ENCODE peak calls at places on chromosomes 11 and 22, in ten cellular contexts. I is AG04450; A is fibroblast of villous mesenchyme; W is Jurkat, Clone E6-1; V is spleen; J is A549; M is lower lobe of right lung; B is colonic mucosa; S is lower leg skin; X is stomach. R is an unnamed sample.

GRCh38 chr11:33899383-33900037 is 7.6 kb upstream of the LMO2 start:
- DNase-seq in I (peak; percentile 7), A (peak; percentile 33), W (no peak), V (no peak), J (peak; percentile 53), M (peak; percentile 55), B (peak; percentile 64), S (peak; percentile 89), X (peak; percentile 50), R (no peak)

GRCh38 chr11:13984616-13985474 is 22.3 kb downstream of the SPON1 start:
- DNase-seq in I (peak; percentile 81), A (peak; percentile 94), W (no peak), V (no peak), J (no peak), M (no peak), B (no peak), S (no peak), X (no peak), R (peak; percentile 65)

GRCh38 chr11:133164986-133165385 is 367.3 kb downstream of the OPCML start:
- DNase-seq in I (no peak), A (no peak), W (no peak), V (no peak), J (no peak), M (no peak), B (no peak), S (no peak), X (no peak), R (no peak)

GRCh38 chr22:19942071-19942885 is 660 bp upstream of the TXNRD2 start:
- DNase-seq in I (no peak), A (peak; percentile 69), W (no peak), V (no peak), J (peak; percentile 18), M (peak; percentile 67), B (no peak), S (no peak), X (no peak), R (no peak)

GRCh38 chr22:33487041-33487716 is 429.0 kb upstream of the SYN3 start:
- DNase-seq in I (no peak), A (no peak), W (no peak), V (no peak), J (no peak), M (no peak), B (no peak), S (no peak), X (no peak), R (no peak)

GRCh38 chr11:15146271-15147003 is 31.7 kb downstream of the INSC start:
- DNase-seq in I (no peak), A (no peak), W (no peak), V (no peak), J (no peak), M (no peak), B (no peak), S (no peak), X (no peak), R (no peak)

GRCh38 chr11:31419669-31420068 is 50.0 kb downstream of the DNAJC24 start:
- DNase-seq in I (no peak), A (no peak), W (no peak), V (no peak), J (no peak), M (no peak), B (no peak), S (no peak), X (no peak), R (no peak)

GRCh38 chr22:22037229-22037628 is 54.6 kb upstream of the TOP3B start:
- DNase-seq in I (no peak), A (no peak), W (no peak), V (no peak), J (no peak), M (no peak), B (no peak), S (no peak), X (no peak), R (no peak)

GRCh38 chr11:95182397-95182796 is 48.6 kb downstream of the SESN3 start:
- DNase-seq in I (no peak), A (no peak), W (no peak), V (no peak), J (no peak), M (no peak), B (no peak), S (no peak), X (no peak), R (no peak)

GRCh38 chr11:74684661-74685060 is 46.6 kb downstream of the CHRDL2 start:
- DNase-seq in I (no peak), A (no peak), W (no peak), V (peak; percentile 14), J (no peak), M (peak; percentile 6), B (no peak), S (no peak), X (no peak), R (no peak)

GRCh38 chr11:130177782-130178181 is 18.2 kb downstream of the ST14 start:
- DNase-seq in I (no peak), A (no peak), W (no peak), V (no peak), J (no peak), M (no peak), B (no peak), S (no peak), X (no peak), R (no peak)

GRCh38 chr11:123195182-123196059 is at the start of gene CLMP:
- DNase-seq in I (no peak), A (peak; percentile 89), W (no peak), V (no peak), J (peak; percentile 35), M (no peak), B (peak; percentile 41), S (no peak), X (no peak), R (no peak)

GRCh38 chr22:44522526-44523170 is 24.6 kb upstream of the RTL6 start:
- DNase-seq in I (no peak), A (no peak), W (no peak), V (no peak), J (no peak), M (no peak), B (no peak), S (no peak), X (no peak), R (no peak)

GRCh38 chr11:125062931-125063428 is at the start of gene SLC37A2:
- DNase-seq in I (no peak), A (peak; percentile 68), W (no peak), V (peak; percentile 93), J (peak; percentile 44), M (peak; percentile 84), B (peak; percentile 40), S (no peak), X (peak; percentile 73), R (peak; percentile 4)

GRCh38 chr11:44877908-44878459 is 72.7 kb downstream of the TP53I11 start:
- DNase-seq in I (no peak), A (no peak), W (no peak), V (no peak), J (no peak), M (no peak), B (no peak), S (no peak), X (no peak), R (no peak)

DNA sequence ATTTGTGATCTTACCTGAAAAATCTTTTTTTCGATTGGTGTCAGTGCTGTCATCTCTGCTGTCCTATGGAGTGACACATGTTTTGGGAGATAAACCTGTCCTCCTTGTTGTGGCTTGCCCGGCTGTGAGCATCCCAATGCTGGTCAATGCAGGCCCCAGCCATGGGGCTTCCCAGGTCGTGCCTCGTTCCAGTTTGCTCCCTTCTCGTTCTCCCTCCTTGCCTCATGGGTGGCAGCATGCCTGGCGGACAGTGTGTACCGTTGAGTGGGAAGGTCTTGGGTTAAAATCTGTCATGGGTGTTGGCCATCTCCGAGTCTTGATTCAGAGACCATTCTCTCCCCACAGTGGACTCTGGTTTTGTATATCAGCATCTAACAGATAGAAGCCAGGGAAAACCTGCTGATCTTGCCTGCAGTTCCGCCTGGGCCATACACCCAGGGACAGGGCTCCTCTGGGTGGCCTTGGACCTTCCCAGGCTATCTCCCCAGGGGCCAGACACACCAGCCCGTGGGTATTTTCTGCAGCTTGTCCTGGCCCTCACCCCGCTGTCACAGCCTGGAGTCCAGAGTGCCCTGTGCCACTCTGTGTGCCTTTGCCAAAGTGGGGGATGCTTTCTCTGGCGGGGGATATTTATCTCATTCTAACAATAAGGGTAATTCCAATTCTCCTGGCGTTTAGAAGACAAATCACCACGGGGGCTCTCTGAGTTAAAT is 208.1 kb downstream of the TBC1D22A start:
- DNase-seq in I (no peak), A (no peak), W (no peak), V (no peak), J (no peak), M (no peak), B (no peak), S (no peak), X (no peak), R (no peak)
- H3K4me3 ChIP-seq in I (no peak overlapping the region), A (no peak overlapping the region), W (no peak overlapping the region), V (no peak overlapping the region), J (no peak overlapping the region), M (no peak overlapping the region), B (no peak overlapping the region), S (no peak overlapping the region), X (no peak overlapping the region), R (no peak overlapping the region)

GRCh38 chr22:50059881-50060262 is 1.8 kb upstream of the TTLL8 start:
- DNase-seq in I (no peak), A (no peak), W (no peak), V (no peak), J (no peak), M (no peak), B (no peak), S (no peak), X (no peak), R (no peak)
- H3K4me3 ChIP-seq in I (no peak overlapping the region), A (no peak overlapping the region), W (no peak overlapping the region), V (no peak overlapping the region), J (no peak overlapping the region), M (no peak overlapping the region), B (no peak overlapping the region), S (no peak overlapping the region), X (no peak overlapping the region), R (no peak overlapping the region)

DNA sequence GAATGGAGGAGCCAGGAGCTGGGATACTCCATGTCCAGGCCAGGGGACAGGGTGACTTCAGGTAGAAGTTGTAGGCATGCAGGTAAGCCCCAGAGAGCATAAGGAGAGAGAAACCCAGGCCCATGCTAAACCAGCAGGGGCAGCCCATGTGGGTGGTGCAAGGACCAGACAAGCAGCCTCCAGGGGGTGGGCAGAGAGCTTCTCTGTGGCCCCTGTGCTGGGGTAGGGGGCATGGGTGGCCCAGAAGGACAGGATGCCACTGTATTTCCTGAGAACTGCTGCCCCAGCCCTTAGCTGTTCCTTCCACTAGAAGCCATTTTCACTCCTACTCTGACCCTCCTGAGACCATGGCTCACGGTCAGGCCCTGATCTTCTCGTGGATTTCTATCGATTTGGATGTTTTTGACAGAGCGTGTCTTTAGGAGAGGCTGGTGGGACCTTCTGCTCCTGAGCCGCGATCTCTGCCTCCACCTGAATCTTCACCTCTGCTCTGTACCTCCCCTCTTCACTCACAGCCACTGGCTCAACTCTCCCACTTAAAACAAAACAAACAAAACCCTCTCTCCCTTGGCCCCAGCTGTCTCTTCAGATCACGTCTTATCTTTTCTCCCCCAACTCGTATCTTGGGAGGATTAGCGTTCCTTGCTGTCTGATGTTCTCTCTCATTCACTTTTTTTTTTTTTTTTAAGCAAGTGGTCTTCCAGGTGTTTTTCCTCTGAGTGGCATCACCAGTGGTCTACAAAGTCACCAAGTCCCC is 112.2 kb downstream of the NECTIN1 start:
- DNase-seq in I (no peak), A (peak; percentile 24), W (peak; percentile 8), V (no peak), J (no peak), M (no peak), B (no peak), S (no peak), X (no peak), R (no peak)
- H3K4me3 ChIP-seq in I (no peak overlapping the region), A (no peak overlapping the region), W (no peak overlapping the region), V (no peak overlapping the region), J (no peak overlapping the region), M (no peak overlapping the region), B (no peak overlapping the region), S (no peak overlapping the region), X (no peak overlapping the region), R (no peak overlapping the region)

GRCh38 chr22:24536089-24536488 is 18.8 kb downstream of the GUCD1 start:
- DNase-seq in I (no peak), A (no peak), W (no peak), V (no peak), J (no peak), M (no peak), B (no peak), S (no peak), X (no peak), R (no peak)
- H3K4me3 ChIP-seq in I (no peak overlapping the region), A (no peak overlapping the region), W (no peak overlapping the region), V (no peak overlapping the region), J (no peak overlapping the region), M (no peak overlapping the region), B (no peak overlapping the region), S (no peak overlapping the region), X (no peak overlapping the region), R (no peak overlapping the region)